ENCODE peak calls at places on chromosome 6, in seven cellular contexts. E is activated naive CD8-positive, alpha-beta T cell treated with anti-CD3 and anti-CD28 coated beads, Interleukin-2, amount 50 U/mL, for 16 hours; F is stimulated activated CD4-positive, alpha-beta T cell treated with anti-CD3 and anti-CD28 coated beads, Interleukin-2, amount 100 ng/mL, for 24 hours; C is heart right ventricle; R is naive thymus-derived CD4-positive, alpha-beta T cell; X is HEK293T; T is NCI-H510A. N is an unnamed sample.

GRCh38 chr6:153673750-153674149 is 365.3 kb upstream of the OPRM1 start:
- DNase-seq in F (no peak), X (no peak), T (no peak), C (no peak), E (no peak), R (no peak), N (no peak)

GRCh38 chr6:90028080-90028778 is 134.0 kb downstream of the GJA10 start:
- DNase-seq in C (no peak), E (no peak), X (no peak), F (no peak), R (no peak), T (no peak), N (no peak)

GRCh38 chr6:111686249-111686997 is 80.7 kb upstream of the TRAF3IP2 start:
- DNase-seq in F (no peak), C (peak; percentile 28), X (no peak), R (no peak), E (no peak), T (no peak), N (no peak)

GRCh38 chr6:18515767-18516166 is 128.6 kb downstream of the RNF144B start:
- DNase-seq in F (no peak), T (no peak), X (no peak), R (no peak), E (no peak), C (no peak), N (no peak)

GRCh38 chr6:150185697-150186096 is 42.9 kb downstream of the PPP1R14C start:
- DNase-seq in C (no peak), R (no peak), E (no peak), X (no peak), T (no peak), F (no peak), N (no peak)

GRCh38 chr6:139490482-139490881 is 116.0 kb upstream of the CITED2 start:
- DNase-seq in R (no peak), E (no peak), F (no peak), C (no peak), T (no peak), X (no peak), N (no peak)

GRCh38 chr6:74588094-74588493 is 617.8 kb downstream of the COL12A1 start:
- DNase-seq in X (no peak), T (no peak), E (no peak), R (no peak), F (no peak), C (no peak), N (no peak)

GRCh38 chr6:47168176-47168575 is 126.0 kb upstream of the ADGRF1 start:
- DNase-seq in E (no peak), C (peak; percentile 14), T (peak; percentile 7), X (peak; percentile 65), F (no peak), R (no peak), N (no peak)

GRCh38 chr6:169072127-169073042 is 181.3 kb downstream of the THBS2 start:
- DNase-seq in R (no peak), F (no peak), E (no peak), T (no peak), C (no peak), X (no peak), N (no peak)

GRCh38 chr6:22248513-22249308 is 48.1 kb downstream of the PRL start:
- DNase-seq in R (no peak), E (no peak), X (no peak), F (no peak), T (no peak), C (no peak), N (no peak)

GRCh38 chr6:153024401-153025017 is 22.0 kb upstream of the MTRF1L start:
- DNase-seq in E (no peak), R (no peak), F (peak; percentile 28), X (peak; percentile 70), C (no peak), T (no peak), N (no peak)

GRCh38 chr6:41197234-41197633 is 3.7 kb downstream of the TREML2 start:
- DNase-seq in X (no peak), R (no peak), F (no peak), T (no peak), E (no peak), C (no peak), N (no peak)

GRCh38 chr6:52725133-52725529 is 38.1 kb downstream of the GSTA2 start:
- DNase-seq in T (no peak), C (no peak), E (no peak), X (no peak), F (no peak), R (no peak), N (no peak)

GRCh38 chr6:82072113-82072512 is 175.4 kb downstream of the IBTK start:
- DNase-seq in E (no peak), R (no peak), C (no peak), T (no peak), F (no peak), X (no peak), N (no peak)

GRCh38 chr6:169911264-169912263 is 160.1 kb downstream of the ERMARD start:
- DNase-seq in T (no peak), F (no peak), C (no peak), R (no peak), E (no peak), X (no peak), N (no peak)

GRCh38 chr6:144265061-144265357 is 20.1 kb upstream of the UTRN start:
- DNase-seq in T (no peak), R (no peak), C (no peak), E (no peak), X (no peak), F (no peak), N (no peak)

N was measured in sciatic nerve.